ENCODE peak calls at places on chromosome 5, in four cellular contexts. M, J, I and L are unnamed samples. For H3K4me1 and H3K27me3, the result is how much of the 10 kb centered on the place peaks cover.

GRCh38 chr5:6483880-6484382 is 35.3 kb downstream of the UBE2QL1 start:
- DNase-seq in M (no peak), J (no peak), I (no peak), L (no peak)

GRCh38 chr5:52269395-52269794 is 518.3 kb upstream of the ITGA1 start:
- DNase-seq in M (no peak), J (no peak), I (no peak), L (no peak)

GRCh38 chr5:163306421-163306820 is 131.0 kb upstream of the CCNG1 start:
- DNase-seq in M (no peak), J (no peak), I (no peak), L (no peak)

GRCh38 chr5:78586251-78586650 is 62.3 kb downstream of the LHFPL2 start:
- DNase-seq in M (no peak), J (no peak), I (no peak), L (no peak)

GRCh38 chr5:95823241-95823737 is 763 bp upstream of the GLRX start:
- DNase-seq in M (no peak), J (no peak), I (no peak), L (no peak)

GRCh38 chr5:96198673-96199072 is 234.4 kb downstream of the PCSK1 start:
- DNase-seq in M (no peak), J (no peak), I (no peak), L (no peak)

GRCh38 chr5:53642006-53642405 is 81.6 kb downstream of the NDUFS4 start:
- DNase-seq in M (no peak), J (no peak), I (no peak), L (no peak)

GRCh38 chr5:16808021-16808420 is 128.1 kb downstream of the MYO10 start:
- DNase-seq in M (no peak), J (no peak), I (no peak), L (no peak)

GRCh38 chr5:86864022-86864421 is 246.3 kb downstream of the COX7C start:
- DNase-seq in M (no peak), J (no peak), I (no peak), L (no peak)

GRCh38 chr5:59588922-59589321 is 304.6 kb downstream of the PDE4D start:
- DNase-seq in M (no peak), J (no peak), I (no peak), L (no peak)

GRCh38 chr5:132799392-132799791 is 13.7 kb upstream of the SOWAHA start:
- DNase-seq in M (no peak), J (no peak), I (no peak), L (no peak)

GRCh38 chr5:131488463-131488862 is 146.6 kb downstream of the RAPGEF6 start:
- DNase-seq in M (no peak), J (no peak), I (no peak), L (no peak)

GRCh38 chr5:34598177-34598794 is 57.8 kb upstream of the RAI14 start:
- DNase-seq in M (no peak), J (no peak), I (no peak), L (no peak)

GRCh38 chr5:139708877-139709586 is 60.9 kb downstream of the CXXC5 start:
- DNase-seq in M (peak), J (no peak), I (peak), L (no peak)

GRCh38 chr5:56601641-56602071 is 213.7 kb upstream of the MAP3K1 start:
- DNase-seq in M (no peak), J (no peak), I (no peak), L (no peak)

GRCh38 chr5:7250609-7251008 is 145.3 kb upstream of the ADCY2 start:
- DNase-seq in M (no peak), J (no peak), I (no peak), L (no peak)

GRCh38 chr5:60835554-60835953 is 8.5 kb downstream of the ELOVL7 start:
- DNase-seq in M (no peak), J (no peak), I (no peak), L (no peak)

GRCh38 chr5:64229163-64229774 is 63.6 kb downstream of the RNF180 start:
- DNase-seq in M (no peak), J (no peak), I (no peak), L (no peak)

GRCh38 chr5:67790390-67790789 is 425.2 kb upstream of the PIK3R1 start:
- DNase-seq in M (no peak), J (no peak), I (no peak), L (no peak)

GRCh38 chr5:67793418-67793817 is 422.1 kb upstream of the PIK3R1 start:
- DNase-seq in M (no peak), J (no peak), I (no peak), L (no peak)

GRCh38 chr5:67795781-67796477 is 419.6 kb upstream of the PIK3R1 start:
- DNase-seq in M (no peak), J (no peak), I (no peak), L (no peak)

GRCh38 chr5:67792891-67793290 is 422.7 kb upstream of the PIK3R1 start:
- DNase-seq in M (no peak), J (no peak), I (no peak), L (no peak)

GRCh38 chr5:67793966-67794365 is 421.6 kb upstream of the PIK3R1 start:
- DNase-seq in M (no peak), J (no peak), I (no peak), L (no peak)
- H3K4me1 ChIP-seq in M (under half), J (under half), I (under half), L (under half)

DNA sequence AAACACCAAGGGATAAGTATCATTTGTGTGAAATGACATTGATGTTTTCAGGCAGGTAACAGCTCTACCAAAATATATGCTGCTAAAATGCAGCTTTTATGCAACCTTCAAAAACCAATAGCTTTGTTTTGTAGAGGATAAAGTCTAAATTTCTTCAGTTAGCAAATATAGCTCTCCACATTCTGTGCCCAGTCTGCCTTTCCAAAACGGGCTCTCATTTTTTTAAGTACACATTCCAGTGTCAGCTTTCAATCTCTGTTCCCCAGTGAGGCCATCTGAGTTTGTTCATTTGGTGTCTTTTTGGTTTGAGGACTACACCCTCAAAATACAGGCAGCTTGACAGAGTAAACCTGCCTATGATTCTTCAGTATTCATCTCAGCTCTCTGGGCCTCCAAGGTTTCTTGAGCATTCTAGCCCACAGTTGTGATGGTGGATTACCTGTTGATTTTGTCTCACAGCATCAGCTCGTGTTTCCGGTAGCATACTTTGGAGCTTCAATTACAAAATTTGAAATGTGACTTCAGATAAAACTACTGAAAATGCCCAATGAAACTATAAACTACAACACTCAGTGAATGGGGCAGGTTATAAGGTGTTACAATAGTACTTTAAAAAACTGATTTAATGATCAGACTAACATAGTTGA is 55.7 kb downstream of the NR3C1 start:
- DNase-seq in M (no peak), J (no peak), I (no peak), L (no peak)
- H3K4me3 ChIP-seq in M (no peak), J (no peak), I (no peak), L (no peak)

GRCh38 chr5:175728316-175728715 is 70.4 kb downstream of the HRH2 start:
- DNase-seq in M (no peak), J (no peak), I (no peak), L (no peak)
- H3K27me3 ChIP-seq in M (under half), J (under half), I (under half), L (under half)

GRCh38 chr5:28567050-28567449 is 1528.7 kb upstream of the CDH9 start:
- DNase-seq in M (no peak), J (no peak), I (no peak), L (no peak)

GRCh38 chr5:28557114-28557513 is 1518.7 kb upstream of the CDH9 start:
- DNase-seq in M (no peak), J (no peak), I (no peak), L (no peak)

DNA sequence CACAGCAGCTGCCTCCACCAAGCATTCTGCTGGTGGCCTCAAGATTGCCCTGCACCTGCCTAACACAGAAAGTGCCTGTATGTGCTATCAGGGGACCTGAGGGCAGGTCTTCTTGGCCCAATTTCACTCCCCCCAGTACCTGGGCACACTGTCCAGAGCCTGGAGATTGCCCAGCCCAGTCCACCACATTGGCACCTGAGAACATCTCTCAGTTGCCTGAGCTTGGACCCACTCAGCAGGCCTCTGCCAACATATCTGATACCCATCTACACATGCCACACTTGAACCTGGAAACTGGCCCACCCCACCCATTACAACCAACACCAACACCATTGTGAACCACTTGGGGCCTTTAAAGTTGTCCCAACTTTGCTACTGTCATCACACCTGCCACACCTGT is 1523.1 kb upstream of the CDH9 start:
- DNase-seq in M (no peak), J (no peak), I (no peak), L (no peak)
- H3K4me1 ChIP-seq in M (under half), J (under half), I (under half), L (under half)